ENCODE peak calls at places on chromosomes 3 and 15, in six cellular contexts. H, J, F, W, K and N are unnamed samples.

GRCh38 chr15:88878720-88879184 is 16.6 kb downstream of the HAPLN3 start:
- DNase-seq in J (peak; percentile 3), W (no peak), F (peak; percentile 79), H (peak; percentile 71), K (no peak), N (no peak)

GRCh38 chr3:114327665-114328064 is 33.8 kb downstream of the TIGIT start:
- DNase-seq in H (no peak), W (no peak), J (no peak), F (no peak), K (no peak), N (no peak)

GRCh38 chr3:53721187-53721946 is 124.9 kb downstream of the CHDH start:
- DNase-seq in K (no peak), J (no peak), F (no peak), H (no peak), W (peak; percentile 15), N (no peak)

GRCh38 chr3:112333386-112334334 is 704 bp downstream of the CD200 start:
- DNase-seq in H (no peak), W (no peak), K (peak; percentile 6), F (peak; percentile 51), J (no peak), N (no peak)

GRCh38 chr15:50828610-50829206 is 63.2 kb upstream of the SPPL2A start:
- DNase-seq in J (no peak), W (no peak), H (peak; percentile 72), K (no peak), F (no peak), N (no peak)

GRCh38 chr3:111751961-111752360 is 107.1 kb upstream of the PHLDB2 start:
- DNase-seq in F (no peak), J (no peak), K (no peak), W (no peak), H (no peak), N (no peak)

GRCh38 chr3:184320099-184320445 is 5.7 kb downstream of the EIF4G1 start:
- DNase-seq in K (no peak), H (peak; percentile 99), W (no peak), F (peak; percentile 94), J (no peak), N (no peak)

GRCh38 chr15:98755781-98756180 is 107.4 kb downstream of the IGF1R start:
- DNase-seq in K (no peak), F (no peak), J (no peak), W (no peak), H (no peak), N (no peak)

GRCh38 chr3:110352841-110353595 is 718.6 kb upstream of the NECTIN3 start:
- DNase-seq in H (no peak), J (no peak), W (no peak), F (no peak), K (no peak), N (no peak)

GRCh38 chr3:13245579-13245978 is 172.3 kb upstream of the IQSEC1 start:
- DNase-seq in H (no peak), W (no peak), J (no peak), K (no peak), F (no peak), N (no peak)

GRCh38 chr3:99920530-99921376 is 103.1 kb downstream of the CMSS1 start:
- DNase-seq in F (peak; percentile 63), H (peak; percentile 76), K (no peak), J (no peak), W (no peak), N (no peak)

GRCh38 chr15:66954601-66955000 is 110.8 kb upstream of the SMAD3 start:
- DNase-seq in W (no peak), H (no peak), J (no peak), F (no peak), K (no peak), N (no peak)

GRCh38 chr3:43055806-43056770 is 49.8 kb downstream of the POMGNT2 start:
- DNase-seq in H (no peak), K (no peak), F (no peak), W (no peak), J (no peak), N (no peak)

GRCh38 chr15:78315686-78316085 is 16.3 kb upstream of the SKIC8 start:
- DNase-seq in F (peak; percentile 41), J (no peak), W (no peak), K (no peak), H (no peak), N (no peak)

GRCh38 chr15:29452881-29453731 is 183.5 kb upstream of the NSMCE3 start:
- DNase-seq in J (no peak), H (no peak), K (no peak), F (no peak), W (no peak), N (no peak)